ENCODE peak calls at places on chromosomes 3 and 15, in six cellular contexts. K is activated CD4-positive, alpha-beta T cell treated with anti-CD3 and anti-CD28 coated beads, Interleukin-2, amount 50 U/mL, for 1 hour; E is T1000; A is AG09319; V is fibroblast of pulmonary artery; G is DMS153. X is an unnamed sample.

GRCh38 chr3:149717391-149718056 is 34.8 kb downstream of the COMMD2 start:
- DNase-seq in K (no peak), A (peak; percentile 60), E (peak; percentile 10), V (peak; percentile 90), G (peak; percentile 31), X (peak; percentile 41)

GRCh38 chr3:40037582-40037981 is 228.2 kb downstream of the MYRIP start:
- DNase-seq in E (no peak), G (no peak), K (no peak), A (no peak), V (no peak), X (no peak)

GRCh38 chr3:13215940-13216546 is 142.8 kb upstream of the IQSEC1 start:
- DNase-seq in G (no peak), K (no peak), A (no peak), V (peak; percentile 30), E (no peak), X (peak; percentile 90)

GRCh38 chr3:10280571-10280970 is 12.2 kb downstream of the GHRL start:
- DNase-seq in K (no peak), G (no peak), A (no peak), V (no peak), E (no peak), X (no peak)

GRCh38 chr3:37762698-37763097 is 99.0 kb upstream of the CTDSPL start:
- DNase-seq in A (no peak), E (no peak), V (peak; percentile 58), K (no peak), G (no peak), X (no peak)

GRCh38 chr3:192958219-192958872 is 40.7 kb upstream of the MB21D2 start:
- DNase-seq in G (no peak), K (no peak), V (no peak), E (no peak), A (no peak), X (no peak)

GRCh38 chr15:49435201-49435600 is 12.2 kb downstream of the FGF7 start:
- DNase-seq in V (peak; percentile 54), G (no peak), A (no peak), E (no peak), K (no peak), X (peak; percentile 93)

GRCh38 chr3:112097378-112097777 is 11.2 kb downstream of the C3orf52 start:
- DNase-seq in V (peak; percentile 99), A (peak; percentile 88), E (peak; percentile 82), K (no peak), G (peak; percentile 95), X (peak; percentile 99)

GRCh38 chr3:16419640-16420039 is 93.9 kb downstream of the RFTN1 start:
- DNase-seq in G (no peak), A (no peak), V (peak; percentile 72), K (no peak), E (no peak), X (no peak)

GRCh38 chr3:194871864-194872668 is 186.4 kb downstream of the FAM43A start:
- DNase-seq in K (no peak), V (peak; percentile 36), E (no peak), G (no peak), A (peak; percentile 53), X (peak; percentile 46)

GRCh38 chr3:33926998-33927605 is 128.7 kb downstream of the PDCD6IP start:
- DNase-seq in G (no peak), V (no peak), A (no peak), E (no peak), K (no peak), X (no peak)

GRCh38 chr3:55000946-55001345 is 73.1 kb upstream of the LRTM1 start:
- DNase-seq in V (no peak), G (no peak), K (no peak), E (no peak), A (no peak), X (no peak)

GRCh38 chr15:48250640-48251076 is 44.6 kb downstream of the SLC12A1 start:
- DNase-seq in G (no peak), E (peak; percentile 12), K (no peak), V (peak; percentile 87), A (peak; percentile 54), X (peak; percentile 65)

GRCh38 chr3:183158552-183159006 is 4.0 kb downstream of the LAMP3 start:
- DNase-seq in E (no peak), G (no peak), A (no peak), K (no peak), V (peak; percentile 73), X (peak; percentile 51)

GRCh38 chr3:197399486-197399885 is 101.1 kb upstream of the DLG1 start:
- DNase-seq in G (no peak), A (no peak), V (no peak), E (no peak), K (no peak), X (no peak)

GRCh38 chr3:127734754-127735473 is 62.2 kb downstream of the ABTB1 start:
- DNase-seq in A (peak; percentile 69), K (no peak), V (peak; percentile 96), G (no peak), E (peak; percentile 63), X (peak; percentile 97)

GRCh38 chr3:171169866-171170265 is 143.3 kb upstream of the SLC2A2 start:
- DNase-seq in G (no peak), A (no peak), V (no peak), K (no peak), E (no peak), X (no peak)

GRCh38 chr3:159945930-159946329 is 42.7 kb upstream of the IL12A start:
- DNase-seq in G (no peak), V (no peak), K (no peak), A (no peak), E (no peak), X (no peak)

GRCh38 chr3:170840291-170840859 is 29.6 kb downstream of the RPL22L1 start:
- DNase-seq in A (peak; percentile 22), E (no peak), K (no peak), V (no peak), G (no peak), X (no peak)

GRCh38 chr3:188337232-188337631 is 183.3 kb downstream of the LPP start:
- DNase-seq in K (no peak), G (no peak), E (no peak), V (no peak), A (no peak), X (no peak)

GRCh38 chr15:55016225-55016624 is 180.5 kb downstream of the RSL24D1 start:
- DNase-seq in E (no peak), G (no peak), K (no peak), V (no peak), A (no peak), X (no peak)

GRCh38 chr15:72907733-72908132 is 124.2 kb upstream of the ADPGK start:
- DNase-seq in E (no peak), A (no peak), V (peak; percentile 27), G (no peak), K (no peak), X (peak; percentile 32)

GRCh38 chr15:45064386-45064785 is 41.4 kb downstream of the SORD start:
- DNase-seq in G (no peak), A (no peak), E (no peak), V (peak; percentile 33), K (no peak), X (peak; percentile 21)

GRCh38 chr3:141306922-141307321 is 61.4 kb upstream of the ZBTB38 start:
- DNase-seq in E (no peak), K (no peak), V (no peak), G (no peak), A (no peak), X (no peak)

GRCh38 chr3:141399979-141400971 is 32.0 kb downstream of the ZBTB38 start:
- DNase-seq in G (no peak), V (peak; percentile 51), A (no peak), K (no peak), E (no peak), X (no peak)

GRCh38 chr3:127304121-127304744 is 16.4 kb upstream of the PRR20G start:
- DNase-seq in E (no peak), K (peak; percentile 8), A (no peak), V (no peak), G (peak; percentile 95), X (no peak)

GRCh38 chr3:189457201-189457607 is 174.0 kb upstream of the TP63 start:
- DNase-seq in E (no peak), V (no peak), G (no peak), K (no peak), A (no peak), X (peak; percentile 40)

GRCh38 chr3:23590424-23590823 is 215.3 kb upstream of the UBE2E1 start:
- DNase-seq in A (no peak), G (no peak), K (no peak), E (no peak), V (no peak), X (no peak)

GRCh38 chr15:59632714-59633113 is 21.1 kb downstream of the GCNT3 start:
- DNase-seq in V (peak; percentile 17), A (no peak), E (no peak), K (no peak), G (no peak), X (peak; percentile 27)

GRCh38 chr3:191593486-191593885 is 132.5 kb downstream of the PYDC2 start:
- DNase-seq in A (no peak), K (no peak), E (no peak), V (no peak), G (no peak), X (no peak)